ENCODE peak calls at places on chromosomes 13 and 19, in eight cellular contexts. One of them, this sample, is unnamed.

GRCh38 chr19:1400281-1401137 is 833 bp downstream of the GAMT start:
- DNase-seq in stomach: peak; percentile 80
- DNase-seq in GM23338: no peak
- DNase-seq in ovary: no peak
- DNase-seq in PC-3: no peak
- DNase-seq in esophagus squamous epithelium: no peak
- DNase-seq in right lobe of liver: peak; percentile 96
- DNase-seq in left ventricle myocardium inferior: peak; percentile 71
- DNase-seq in this sample: peak; percentile 80

GRCh38 chr13:21638319-21639282 is 32.3 kb upstream of the FGF9 start:
- DNase-seq in stomach: no peak
- DNase-seq in GM23338: peak; percentile 49
- DNase-seq in ovary: no peak
- DNase-seq in PC-3: peak; percentile 64
- DNase-seq in esophagus squamous epithelium: no peak
- DNase-seq in right lobe of liver: no peak
- DNase-seq in left ventricle myocardium inferior: no peak
- DNase-seq in this sample: no peak

GRCh38 chr13:96003304-96003703 is 49.9 kb downstream of the UGGT2 start:
- DNase-seq in stomach: no peak
- DNase-seq in GM23338: peak; percentile 53
- DNase-seq in ovary: no peak
- DNase-seq in PC-3: peak; percentile 28
- DNase-seq in esophagus squamous epithelium: no peak
- DNase-seq in right lobe of liver: no peak
- DNase-seq in left ventricle myocardium inferior: no peak
- DNase-seq in this sample: no peak

GRCh38 chr13:91564422-91564821 is 166.0 kb downstream of the GPC5 start:
- DNase-seq in stomach: no peak
- DNase-seq in GM23338: no peak
- DNase-seq in ovary: no peak
- DNase-seq in PC-3: no peak
- DNase-seq in esophagus squamous epithelium: no peak
- DNase-seq in right lobe of liver: no peak
- DNase-seq in left ventricle myocardium inferior: no peak
- DNase-seq in this sample: no peak

GRCh38 chr19:1291761-1292418 is 6.2 kb downstream of the EFNA2 start:
- DNase-seq in stomach: no peak
- DNase-seq in GM23338: no peak
- DNase-seq in ovary: no peak
- DNase-seq in PC-3: no peak
- DNase-seq in esophagus squamous epithelium: no peak
- DNase-seq in right lobe of liver: peak; percentile 82
- DNase-seq in left ventricle myocardium inferior: no peak
- DNase-seq in this sample: no peak

GRCh38 chr19:50481351-50482149 is 4.9 kb upstream of the GARIN5A start:
- DNase-seq in stomach: no peak
- DNase-seq in GM23338: no peak
- DNase-seq in ovary: no peak
- DNase-seq in PC-3: no peak
- DNase-seq in esophagus squamous epithelium: no peak
- DNase-seq in right lobe of liver: no peak
- DNase-seq in left ventricle myocardium inferior: no peak
- DNase-seq in this sample: no peak

GRCh38 chr19:41154060-41154459 is 39.0 kb upstream of the CYP2S1 start:
- DNase-seq in stomach: no peak
- DNase-seq in GM23338: no peak
- DNase-seq in ovary: no peak
- DNase-seq in PC-3: peak; percentile 4
- DNase-seq in esophagus squamous epithelium: no peak
- DNase-seq in right lobe of liver: no peak
- DNase-seq in left ventricle myocardium inferior: no peak
- DNase-seq in this sample: no peak

GRCh38 chr13:88919970-88920628 is 1248.9 kb downstream of the SLITRK5 start:
- DNase-seq in stomach: no peak
- DNase-seq in GM23338: no peak
- DNase-seq in ovary: no peak
- DNase-seq in PC-3: no peak
- DNase-seq in esophagus squamous epithelium: no peak
- DNase-seq in right lobe of liver: no peak
- DNase-seq in left ventricle myocardium inferior: no peak
- DNase-seq in this sample: no peak

GRCh38 chr19:1189419-1189818 is 15.4 kb upstream of the SBNO2 start:
- DNase-seq in stomach: no peak
- DNase-seq in GM23338: no peak
- DNase-seq in ovary: no peak
- DNase-seq in PC-3: peak; percentile 37
- DNase-seq in esophagus squamous epithelium: no peak
- DNase-seq in right lobe of liver: no peak
- DNase-seq in left ventricle myocardium inferior: no peak
- DNase-seq in this sample: no peak

GRCh38 chr19:9847087-9847671 is 12.1 kb downstream of the PIN1 start:
- DNase-seq in stomach: peak; percentile 34
- DNase-seq in GM23338: peak; percentile 77
- DNase-seq in ovary: no peak
- DNase-seq in PC-3: peak; percentile 86
- DNase-seq in esophagus squamous epithelium: no peak
- DNase-seq in right lobe of liver: no peak
- DNase-seq in left ventricle myocardium inferior: no peak
- DNase-seq in this sample: no peak

GRCh38 chr13:102863590-102863989 is 17.8 kb downstream of the ERCC5 start:
- DNase-seq in stomach: no peak
- DNase-seq in GM23338: no peak
- DNase-seq in ovary: no peak
- DNase-seq in PC-3: no peak
- DNase-seq in esophagus squamous epithelium: no peak
- DNase-seq in right lobe of liver: peak; percentile 91
- DNase-seq in left ventricle myocardium inferior: peak; percentile 45
- DNase-seq in this sample: no peak

GRCh38 chr19:9128171-9128570 is 1.4 kb upstream of the OR7G3 start:
- DNase-seq in stomach: no peak
- DNase-seq in GM23338: no peak
- DNase-seq in ovary: no peak
- DNase-seq in PC-3: peak; percentile 97
- DNase-seq in esophagus squamous epithelium: no peak
- DNase-seq in right lobe of liver: peak; percentile 3
- DNase-seq in left ventricle myocardium inferior: no peak
- DNase-seq in this sample: no peak

GRCh38 chr13:48994731-48995130 is 19.0 kb downstream of the FNDC3A start:
- DNase-seq in stomach: no peak
- DNase-seq in GM23338: no peak
- DNase-seq in ovary: no peak
- DNase-seq in PC-3: no peak
- DNase-seq in esophagus squamous epithelium: no peak
- DNase-seq in right lobe of liver: no peak
- DNase-seq in left ventricle myocardium inferior: no peak
- DNase-seq in this sample: no peak

GRCh38 chr13:50129065-50129922 is 114.0 kb downstream of the KCNRG start:
- DNase-seq in stomach: no peak
- DNase-seq in GM23338: peak; percentile 58
- DNase-seq in ovary: no peak
- DNase-seq in PC-3: no peak
- DNase-seq in esophagus squamous epithelium: no peak
- DNase-seq in right lobe of liver: no peak
- DNase-seq in left ventricle myocardium inferior: peak; percentile 25
- DNase-seq in this sample: no peak

GRCh38 chr13:103022328-103022727 is 43.9 kb downstream of the SLC10A2 start:
- DNase-seq in stomach: no peak
- DNase-seq in GM23338: no peak
- DNase-seq in ovary: no peak
- DNase-seq in PC-3: peak; percentile 4
- DNase-seq in esophagus squamous epithelium: no peak
- DNase-seq in right lobe of liver: no peak
- DNase-seq in left ventricle myocardium inferior: no peak
- DNase-seq in this sample: no peak

GRCh38 chr19:39126593-39127187 is 1.1 kb downstream of the PAK4 start:
- DNase-seq in stomach: peak; percentile 86
- DNase-seq in GM23338: no peak
- DNase-seq in ovary: no peak
- DNase-seq in PC-3: peak; percentile 54
- DNase-seq in esophagus squamous epithelium: no peak
- DNase-seq in right lobe of liver: peak; percentile 85
- DNase-seq in left ventricle myocardium inferior: no peak
- DNase-seq in this sample: no peak

GRCh38 chr13:95950103-95950502 is 103.1 kb downstream of the UGGT2 start:
- DNase-seq in stomach: no peak
- DNase-seq in GM23338: peak; percentile 19
- DNase-seq in ovary: no peak
- DNase-seq in PC-3: no peak
- DNase-seq in esophagus squamous epithelium: no peak
- DNase-seq in right lobe of liver: no peak
- DNase-seq in left ventricle myocardium inferior: no peak
- DNase-seq in this sample: no peak

GRCh38 chr19:20423381-20424207 is 142.0 kb downstream of the ZNF737 start:
- DNase-seq in stomach: peak; percentile 56
- DNase-seq in GM23338: peak; percentile 73
- DNase-seq in ovary: peak; percentile 56
- DNase-seq in PC-3: peak; percentile 2
- DNase-seq in esophagus squamous epithelium: no peak
- DNase-seq in right lobe of liver: peak; percentile 45
- DNase-seq in left ventricle myocardium inferior: peak; percentile 54
- DNase-seq in this sample: peak; percentile 54

DNA sequence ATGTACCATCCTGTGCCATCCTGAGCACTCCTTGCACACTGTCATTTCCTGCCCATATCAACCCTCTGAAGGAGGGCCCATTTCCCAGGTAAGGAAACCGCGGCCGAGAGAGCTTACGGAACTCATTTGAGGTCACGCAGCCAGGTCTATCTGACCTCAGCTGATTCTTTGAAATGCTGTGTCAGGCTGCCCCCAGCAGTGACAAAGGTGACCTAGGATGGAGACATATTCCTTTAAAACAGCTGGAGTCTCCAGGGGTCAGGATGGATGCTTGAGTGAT is 42.2 kb upstream of the VSTM2B start:
- DNase-seq in stomach: no peak
- DNase-seq in GM23338: no peak
- DNase-seq in ovary: no peak
- DNase-seq in PC-3: no peak
- DNase-seq in esophagus squamous epithelium: no peak
- DNase-seq in right lobe of liver: no peak
- DNase-seq in left ventricle myocardium inferior: no peak
- DNase-seq in this sample: peak; percentile 3
- H3K27ac ChIP-seq in stomach: no peak overlapping the region
- H3K27ac ChIP-seq in GM23338: no peak overlapping the region
- H3K27ac ChIP-seq in ovary: no peak overlapping the region
- H3K27ac ChIP-seq in PC-3: no peak overlapping the region
- H3K27ac ChIP-seq in esophagus squamous epithelium: no peak overlapping the region
- H3K27ac ChIP-seq in right lobe of liver: no peak overlapping the region
- H3K27ac ChIP-seq in left ventricle myocardium inferior: no peak overlapping the region
- H3K27ac ChIP-seq in this sample: no peak overlapping the region

DNA sequence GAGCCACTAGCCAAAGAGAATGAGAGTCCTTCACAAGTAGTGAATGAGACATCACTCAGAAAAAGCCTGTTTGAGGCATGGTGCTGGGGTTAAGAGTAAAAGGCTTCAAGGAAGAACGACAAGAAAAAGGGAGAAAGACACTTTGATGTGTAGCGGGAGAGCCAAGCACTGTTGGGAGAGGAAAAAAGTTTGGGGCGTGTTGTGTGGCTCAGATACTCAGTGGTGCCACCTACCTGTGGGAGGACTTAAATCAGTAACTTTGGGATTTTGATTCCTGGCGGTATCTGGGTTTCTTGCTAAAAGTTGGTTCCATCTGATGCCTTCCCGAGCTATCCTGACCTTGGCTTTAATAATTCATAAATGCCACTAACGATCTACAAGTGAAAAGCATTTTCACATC is 12.3 kb downstream of the ELSPBP1 start:
- DNase-seq in stomach: no peak
- DNase-seq in GM23338: peak; percentile 83
- DNase-seq in ovary: no peak
- DNase-seq in PC-3: no peak
- DNase-seq in esophagus squamous epithelium: no peak
- DNase-seq in right lobe of liver: no peak
- DNase-seq in left ventricle myocardium inferior: no peak
- DNase-seq in this sample: no peak
- TF ChIP-seq CTCF in stomach: no peak
- TF ChIP-seq CTCF in GM23338: peak; percentile 67
- TF ChIP-seq CTCF in ovary: no peak
- TF ChIP-seq CTCF in PC-3: peak; percentile 51
- TF ChIP-seq CTCF in esophagus squamous epithelium: no peak
- TF ChIP-seq CTCF in right lobe of liver: no peak
- TF ChIP-seq CTCF in left ventricle myocardium inferior: no peak
- TF ChIP-seq CTCF in this sample: no peak

GRCh38 chr19:18192673-18193387 is at the start of gene MPV17L2:
- DNase-seq in stomach: peak; percentile 99
- DNase-seq in GM23338: peak; percentile 100
- DNase-seq in ovary: peak; percentile 98
- DNase-seq in PC-3: peak; percentile 99
- DNase-seq in esophagus squamous epithelium: peak; percentile 100
- DNase-seq in right lobe of liver: peak; percentile 100
- DNase-seq in left ventricle myocardium inferior: peak; percentile 100
- DNase-seq in this sample: peak; percentile 100

GRCh38 chr19:18196511-18196845 is 3.5 kb downstream of the MPV17L2 start:
- DNase-seq in stomach: no peak
- DNase-seq in GM23338: no peak
- DNase-seq in ovary: no peak
- DNase-seq in PC-3: no peak
- DNase-seq in esophagus squamous epithelium: no peak
- DNase-seq in right lobe of liver: no peak
- DNase-seq in left ventricle myocardium inferior: no peak
- DNase-seq in this sample: no peak

GRCh38 chr19:18194554-18195238 is 1.7 kb downstream of the MPV17L2 start:
- DNase-seq in stomach: no peak
- DNase-seq in GM23338: peak; percentile 71
- DNase-seq in ovary: peak; percentile 79
- DNase-seq in PC-3: peak; percentile 33
- DNase-seq in esophagus squamous epithelium: no peak
- DNase-seq in right lobe of liver: no peak
- DNase-seq in left ventricle myocardium inferior: no peak
- DNase-seq in this sample: no peak

GRCh38 chr19:18193388-18194207 is 580 bp downstream of the MPV17L2 start:
- DNase-seq in stomach: no peak
- DNase-seq in GM23338: no peak
- DNase-seq in ovary: peak; percentile 82
- DNase-seq in PC-3: peak; percentile 24
- DNase-seq in esophagus squamous epithelium: no peak
- DNase-seq in right lobe of liver: no peak
- DNase-seq in left ventricle myocardium inferior: no peak
- DNase-seq in this sample: no peak

DNA sequence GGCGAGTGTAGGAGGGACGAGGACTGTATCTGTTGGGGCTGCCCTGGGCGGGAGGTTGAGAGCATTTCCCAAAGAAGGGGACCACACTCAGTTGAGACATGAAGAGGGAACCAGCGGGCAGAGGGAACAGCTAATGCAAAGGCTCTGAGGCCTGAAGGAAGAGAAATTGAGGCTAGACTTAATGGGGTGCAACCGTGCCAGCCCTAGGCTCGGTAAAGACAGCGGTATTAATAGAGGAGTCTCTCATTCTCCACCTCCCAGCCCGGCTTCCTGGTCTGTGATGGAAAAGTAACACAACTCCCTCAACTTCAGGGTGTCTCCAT is 1.2 kb downstream of the MPV17L2 start:
- DNase-seq in stomach: no peak
- DNase-seq in GM23338: no peak
- DNase-seq in ovary: no peak
- DNase-seq in PC-3: no peak
- DNase-seq in esophagus squamous epithelium: no peak
- DNase-seq in right lobe of liver: no peak
- DNase-seq in left ventricle myocardium inferior: no peak
- DNase-seq in this sample: no peak
- H3K27ac ChIP-seq in stomach: no peak overlapping the region
- H3K27ac ChIP-seq in GM23338: no peak overlapping the region
- H3K27ac ChIP-seq in ovary: no peak overlapping the region
- H3K27ac ChIP-seq in PC-3: no peak overlapping the region
- H3K27ac ChIP-seq in esophagus squamous epithelium: peak overlapping the region; percentile 75
- H3K27ac ChIP-seq in right lobe of liver: no peak overlapping the region
- H3K27ac ChIP-seq in left ventricle myocardium inferior: peak overlapping the region; percentile 88
- H3K27ac ChIP-seq in this sample: no peak overlapping the region

GRCh38 chr19:12346896-12347295 is 13.5 kb upstream of the ZNF563 start:
- DNase-seq in stomach: no peak
- DNase-seq in GM23338: peak; percentile 3
- DNase-seq in ovary: no peak
- DNase-seq in PC-3: no peak
- DNase-seq in esophagus squamous epithelium: no peak
- DNase-seq in right lobe of liver: no peak
- DNase-seq in left ventricle myocardium inferior: no peak
- DNase-seq in this sample: no peak
- TF ChIP-seq CTCF in stomach: no peak
- TF ChIP-seq CTCF in GM23338: no peak
- TF ChIP-seq CTCF in ovary: no peak
- TF ChIP-seq CTCF in PC-3: no peak
- TF ChIP-seq CTCF in esophagus squamous epithelium: no peak
- TF ChIP-seq CTCF in right lobe of liver: no peak
- TF ChIP-seq CTCF in left ventricle myocardium inferior: no peak
- TF ChIP-seq CTCF in this sample: no peak

This sample was measured in heart left ventricle.